ENCODE peak calls at places on chromosomes 16 and 17, in five cellular contexts. U is SK-N-SH, J is HepG2, L is K562, T is HCT116. O is an unnamed sample.

GRCh38 chr17:38447502-38448095 is 19.3 kb downstream of the ARHGAP23 start:
- DNase-seq in U (no peak), J (no peak), L (no peak), T (no peak), O (no peak)

GRCh38 chr16:30750876-30751465 is 2.7 kb downstream of the PHKG2 start:
- DNase-seq in U (no peak), J (no peak), L (no peak), T (no peak), O (no peak)

GRCh38 chr17:2911035-2911754 is 115.0 kb downstream of the RAP1GAP2 start:
- DNase-seq in U (peak), J (no peak), L (no peak), T (no peak), O (no peak)

GRCh38 chr16:49617710-49618330 is 238.1 kb downstream of the ZNF423 start:
- DNase-seq in U (no peak), J (no peak), L (no peak), T (no peak), O (no peak)

GRCh38 chr17:39699818-39700147 is at the start of gene ERBB2:
- DNase-seq in U (no peak), J (peak), L (no peak), T (peak), O (peak)

GRCh38 chr16:48366165-48367093 is 18.8 kb downstream of the SIAH1 start:
- DNase-seq in U (peak), J (peak), L (peak), T (peak), O (peak)

GRCh38 chr17:82489117-82489516 is 30.4 kb upstream of the FOXK2 start:
- DNase-seq in U (no peak), J (no peak), L (no peak), T (no peak), O (no peak)

GRCh38 chr16:79599837-79600635 is 501 bp downstream of the MAF start:
- DNase-seq in U (peak), J (no peak), L (peak), T (no peak), O (peak)

GRCh38 chr16:82034981-82035612 is at the start of gene HSD17B2:
- DNase-seq in U (no peak), J (peak), L (no peak), T (no peak), O (no peak)

GRCh38 chr16:80459331-80459777 is 81.4 kb upstream of the DYNLRB2 start:
- DNase-seq in U (no peak), J (no peak), L (no peak), T (no peak), O (no peak)

GRCh38 chr17:68328676-68329075 is 37.4 kb downstream of the ARSG start:
- DNase-seq in U (no peak), J (no peak), L (no peak), T (no peak), O (peak)

GRCh38 chr17:82808921-82809905 is 30.6 kb downstream of the ZNF750 start:
- DNase-seq in U (no peak), J (no peak), L (no peak), T (no peak), O (no peak)

GRCh38 chr17:12492450-12492849 is 173.2 kb upstream of the MYOCD start:
- DNase-seq in U (no peak), J (no peak), L (no peak), T (no peak), O (no peak)

GRCh38 chr17:82600731-82601446 is 47.4 kb downstream of the WDR45B start:
- DNase-seq in U (peak), J (no peak), L (no peak), T (no peak), O (no peak)

GRCh38 chr16:50699345-50700159 is 6.1 kb downstream of the NOD2 start:
- DNase-seq in U (no peak), J (peak), L (no peak), T (no peak), O (no peak)

GRCh38 chr16:1444730-1445517 is 568 bp upstream of the CCDC154 start:
- DNase-seq in U (no peak), J (no peak), L (no peak), T (no peak), O (no peak)

GRCh38 chr17:1907818-1908698 is 78.3 kb downstream of the RPA1 start:
- DNase-seq in U (no peak), J (no peak), L (no peak), T (no peak), O (no peak)

GRCh38 chr16:23406546-23407240 is 46.3 kb downstream of the COG7 start:
- DNase-seq in U (no peak), J (no peak), L (no peak), T (no peak), O (no peak)

GRCh38 chr17:71304498-71305158 is 816.2 kb upstream of the SOX9 start:
- DNase-seq in U (no peak), J (no peak), L (no peak), T (no peak), O (no peak)

GRCh38 chr17:33049781-33050414 is 58.3 kb downstream of the SPACA3 start:
- DNase-seq in U (peak), J (peak), L (peak), T (peak), O (peak)

GRCh38 chr17:38798614-38799500 is 499 bp downstream of the PIP4K2B start:
- DNase-seq in U (peak), J (peak), L (peak), T (no peak), O (peak)

GRCh38 chr16:10578474-10579316 is 1.7 kb downstream of the EMP2 start:
- DNase-seq in U (no peak), J (peak), L (no peak), T (no peak), O (peak)

GRCh38 chr17:38658741-38659345 is 15.9 kb downstream of the EPOP start:
- DNase-seq in U (no peak), J (no peak), L (no peak), T (no peak), O (no peak)

GRCh38 chr16:27766166-27766925 is 216.4 kb downstream of the KATNIP start:
- DNase-seq in U (no peak), J (no peak), L (no peak), T (no peak), O (no peak)

GRCh38 chr17:8844229-8845218 is 22.9 kb downstream of the PIK3R6 start:
- DNase-seq in U (no peak), J (no peak), L (no peak), T (no peak), O (no peak)

GRCh38 chr16:53600076-53600475 is 97.1 kb upstream of the AKTIP start:
- DNase-seq in U (no peak), J (no peak), L (no peak), T (no peak), O (no peak)

GRCh38 chr16:68696514-68696913 is 40.6 kb upstream of the CDH1 start:
- DNase-seq in U (no peak), J (peak), L (no peak), T (no peak), O (no peak)

GRCh38 chr17:12983986-12984932 is 33.6 kb downstream of the ELAC2 start:
- DNase-seq in U (no peak), J (no peak), L (no peak), T (no peak), O (no peak)

GRCh38 chr16:64390102-64390501 is 731.8 kb downstream of the CDH11 start:
- DNase-seq in U (no peak), J (no peak), L (no peak), T (no peak), O (no peak)

GRCh38 chr16:72467157-72467759 is 295.3 kb upstream of the PMFBP1 start:
- DNase-seq in U (peak), J (peak), L (peak), T (peak), O (peak)

GRCh38 chr17:62671553-62671952 is 44.1 kb downstream of the MRC2 start:
- DNase-seq in U (peak), J (peak), L (peak), T (no peak), O (no peak)

GRCh38 chr16:66286527-66286926 is 80.0 kb upstream of the CDH5 start:
- DNase-seq in U (no peak), J (no peak), L (no peak), T (no peak), O (no peak)

GRCh38 chr16:65538945-65539344 is 417.1 kb upstream of the CDH11 start:
- DNase-seq in U (no peak), J (no peak), L (no peak), T (no peak), O (no peak)

GRCh38 chr16:71536752-71537499 is 10.7 kb downstream of the CHST4 start:
- DNase-seq in U (no peak), J (no peak), L (no peak), T (no peak), O (no peak)

GRCh38 chr17:80797741-80798594 is 193.7 kb upstream of the CHMP6 start:
- DNase-seq in U (no peak), J (no peak), L (no peak), T (no peak), O (no peak)
- TF ChIP-seq JUND in U (no peak), J (no peak), L (no peak), T (no peak), O (no peak)

GRCh38 chr16:4203748-4204147 is 38.1 kb downstream of the SRL start:
- DNase-seq in U (no peak), J (no peak), L (no peak), T (no peak), O (no peak)

GRCh38 chr16:4202615-4203014 is 39.3 kb downstream of the SRL start:
- DNase-seq in U (no peak), J (no peak), L (no peak), T (no peak), O (no peak)

GRCh38 chr16:4200781-4201137 is 41.1 kb downstream of the SRL start:
- DNase-seq in U (no peak), J (no peak), L (no peak), T (no peak), O (no peak)

GRCh38 chr16:4194661-4195060 is 47.2 kb downstream of the SRL start:
- DNase-seq in U (no peak), J (no peak), L (no peak), T (no peak), O (no peak)

GRCh38 chr16:4200000-4200780 is 41.7 kb downstream of the SRL start:
- DNase-seq in U (peak), J (peak), L (peak), T (peak), O (peak)
- TF ChIP-seq JUND in U (no peak), J (no peak), L (no peak), T (no peak), O (no peak)

GRCh38 chr16:83137326-83137770 is 510.6 kb downstream of the CDH13 start:
- DNase-seq in U (no peak), J (peak), L (no peak), T (no peak), O (no peak)
- TF ChIP-seq JUND in U (no peak), J (peak), L (no peak), T (no peak), O (no peak)

DNA sequence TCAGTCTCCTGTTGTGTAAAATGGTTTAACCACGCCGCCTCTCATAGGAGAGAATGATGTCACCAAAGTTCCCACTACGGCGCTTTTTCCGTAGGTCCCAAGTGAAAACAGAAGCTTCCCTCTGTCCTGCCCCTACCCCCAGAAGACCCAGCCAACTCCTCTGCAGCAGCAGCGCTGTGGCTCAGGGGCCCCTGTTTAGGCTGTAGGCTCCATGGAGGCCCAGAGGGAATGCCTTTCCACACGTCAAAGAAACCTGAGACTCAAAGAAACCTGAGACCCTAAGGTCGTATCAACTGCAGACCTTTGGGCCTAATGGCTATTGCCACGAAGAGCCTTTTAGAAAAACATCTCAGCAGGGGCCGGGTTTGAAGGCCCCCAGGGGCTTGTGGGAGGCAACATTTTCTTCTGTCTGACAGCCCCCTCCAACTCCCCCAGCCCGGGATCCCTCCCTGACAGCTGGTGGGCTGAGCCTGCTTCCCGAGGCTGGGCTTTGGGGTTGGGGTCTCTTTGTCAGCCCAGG is 43.1 kb upstream of the MEAK7 start:
- DNase-seq in U (no peak), J (peak), L (no peak), T (no peak), O (no peak)
- TF ChIP-seq JUND in U (no peak), J (no peak), L (no peak), T (no peak), O (no peak)

DNA sequence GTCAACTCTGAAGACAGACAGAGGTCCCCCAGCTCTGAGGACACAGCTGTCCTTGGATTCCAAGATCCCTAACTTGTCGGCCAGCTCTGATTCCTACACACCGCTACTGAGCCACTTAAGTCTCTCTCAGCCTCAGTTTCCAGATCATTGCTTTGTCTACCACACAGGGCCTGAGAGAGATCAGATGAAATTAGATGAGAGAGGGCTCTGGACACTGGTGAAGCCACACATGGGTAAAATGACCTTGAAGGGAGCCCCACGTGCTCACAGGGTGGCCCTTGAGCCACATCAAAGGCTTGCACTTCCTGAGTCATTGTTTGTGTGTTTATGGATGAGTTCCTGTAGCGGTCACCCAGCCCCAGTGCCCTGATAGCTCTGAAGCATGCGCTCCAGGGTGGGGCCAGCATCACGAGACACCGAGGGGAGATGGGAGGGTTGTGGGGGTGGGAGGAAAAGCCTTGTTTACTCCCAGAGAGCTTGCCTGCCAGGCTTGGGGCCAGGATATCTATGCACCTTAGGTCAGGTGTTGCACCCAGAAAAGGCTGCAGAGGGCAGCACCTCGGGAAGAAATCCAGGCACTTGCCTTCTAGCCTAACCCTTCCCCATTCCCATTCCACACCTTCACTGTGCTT is 32.7 kb upstream of the SLC6A2 start:
- DNase-seq in U (peak), J (peak), L (peak), T (peak), O (peak)
- TF ChIP-seq JUND in U (no peak), J (peak), L (peak), T (no peak), O (no peak)

GRCh38 chr17:488993-489757 is 136.6 kb upstream of the RPH3AL start:
- DNase-seq in U (peak), J (peak), L (peak), T (peak), O (no peak)
- TF ChIP-seq JUND in U (no peak), J (peak), L (no peak), T (no peak), O (no peak)

DNA sequence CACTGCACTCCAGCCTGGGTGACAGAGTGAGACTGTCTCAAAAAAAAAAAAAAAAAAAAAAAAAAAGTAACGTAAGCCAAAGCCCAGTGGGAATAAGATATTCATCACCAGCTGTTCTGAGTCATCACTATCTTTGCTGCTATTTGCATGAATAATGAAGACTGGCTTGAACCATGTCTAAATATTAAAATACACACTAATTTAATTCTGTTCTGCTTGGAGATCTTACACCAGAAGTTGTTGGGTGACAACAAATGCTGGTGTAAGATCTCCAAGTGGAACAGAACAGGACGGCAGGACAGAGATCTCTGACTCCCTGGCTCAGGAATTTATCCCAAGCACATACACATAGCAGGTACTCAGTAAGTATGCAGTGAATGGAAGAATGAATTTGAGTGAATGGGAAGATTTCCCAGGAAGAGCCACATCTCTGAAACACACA is 19.6 kb downstream of the DNAH17 start:
- DNase-seq in U (peak), J (no peak), L (no peak), T (no peak), O (no peak)
- TF ChIP-seq JUND in U (peak), J (no peak), L (peak), T (no peak), O (no peak)

DNA sequence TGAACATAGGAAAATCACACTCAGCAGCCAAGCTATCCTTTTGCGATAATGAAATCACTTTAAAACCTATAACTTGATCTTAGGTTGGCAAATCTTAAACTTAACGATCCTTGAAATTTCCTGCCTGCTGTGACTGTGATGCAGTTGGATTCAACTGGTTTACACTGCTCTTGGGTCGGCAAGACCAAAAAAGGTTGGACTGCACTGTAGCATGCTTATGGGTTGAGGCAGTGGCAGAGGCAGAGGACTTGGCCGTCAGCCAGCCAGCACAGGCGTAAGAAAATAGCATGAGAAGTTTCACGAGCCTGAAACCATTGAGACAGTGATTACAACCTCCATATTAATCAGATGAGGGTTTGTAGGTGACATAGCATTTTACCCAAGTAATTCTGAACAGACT is 21.4 kb downstream of the WSB1 start:
- DNase-seq in U (no peak), J (no peak), L (no peak), T (no peak), O (no peak)
- TF ChIP-seq JUND in U (no peak), J (no peak), L (no peak), T (no peak), O (no peak)

DNA sequence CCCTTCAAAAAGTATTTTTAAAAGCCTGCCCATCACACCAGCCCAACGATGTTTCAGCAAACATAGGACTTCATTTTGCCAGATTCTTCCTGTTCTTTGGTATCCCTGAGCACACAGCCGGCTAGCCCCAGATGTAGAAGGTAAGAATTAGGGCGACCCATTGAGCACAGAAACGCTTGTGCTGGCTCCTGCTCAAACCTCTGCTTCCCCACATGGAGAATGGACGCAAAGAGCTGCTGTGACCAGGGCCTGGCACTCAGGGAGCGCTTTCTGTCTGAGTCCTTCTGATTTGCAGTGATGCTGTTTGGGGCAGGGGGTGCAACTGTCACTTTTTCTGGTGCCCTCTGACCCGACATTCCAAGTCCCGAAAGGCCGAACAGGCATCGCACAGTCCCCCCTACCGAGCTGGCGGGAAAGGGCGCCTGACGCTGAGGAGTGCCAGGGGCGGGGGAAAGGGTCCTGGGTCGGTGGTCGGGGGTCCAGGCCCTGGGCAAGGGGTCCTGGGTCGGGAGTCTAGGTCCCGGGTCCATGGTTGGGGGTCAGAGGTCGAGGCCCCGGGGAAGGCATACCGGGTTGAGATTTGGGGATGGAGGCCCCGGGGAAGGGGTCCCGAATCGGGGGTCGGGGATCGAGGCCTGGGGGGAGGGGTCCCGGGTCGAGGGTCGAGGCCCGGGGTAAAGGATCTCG is 930 bp downstream of the CHMP1A start:
- DNase-seq in U (no peak), J (no peak), L (no peak), T (no peak), O (no peak)
- TF ChIP-seq JUND in U (no peak), J (no peak), L (no peak), T (no peak), O (no peak)